ENCODE peak calls at places on chromosomes 13 and 19, in ten cellular contexts. P, B, K, C, V, R, T, S, Z and A are unnamed samples.

GRCh38 chr13:46265292-46265691 is 53.6 kb downstream of the LRRC63 start:
- DNase-seq in P (no peak), T (no peak), S (no peak), K (no peak), C (no peak), R (no peak), V (no peak), B (no peak), Z (no peak), A (no peak)

GRCh38 chr13:21060063-21060826 is 1.1 kb downstream of the LATS2 start:
- DNase-seq in V (peak), P (peak), C (peak), R (peak), Z (peak), S (peak), T (peak), K (no peak), B (peak), A (peak)

GRCh38 chr13:21934309-21934708 is 263.4 kb downstream of the FGF9 start:
- DNase-seq in Z (no peak), V (no peak), B (no peak), S (no peak), K (no peak), R (no peak), T (no peak), C (no peak), P (no peak), A (no peak)

GRCh38 chr19:44512326-44513298 is 12.3 kb upstream of the ZNF180 start:
- DNase-seq in S (no peak), V (peak), Z (no peak), R (peak), P (no peak), C (peak), K (no peak), B (peak), T (no peak), A (no peak)

GRCh38 chr13:35164324-35164932 is 222.4 kb downstream of the NBEA start:
- DNase-seq in B (peak), C (peak), P (no peak), Z (no peak), V (no peak), K (no peak), S (no peak), T (no peak), R (no peak), A (no peak)

GRCh38 chr19:45231891-45232290 is 13.3 kb downstream of the EXOC3L2 start:
- DNase-seq in V (no peak), Z (no peak), C (no peak), K (no peak), R (no peak), T (no peak), S (no peak), B (no peak), P (no peak), A (no peak)

GRCh38 chr13:91270031-91270430 is 77.5 kb upstream of the MIR17HG start:
- DNase-seq in B (peak), V (no peak), K (no peak), C (no peak), Z (no peak), S (no peak), T (no peak), P (no peak), R (no peak), A (no peak)

GRCh38 chr19:48969276-48970138 is 4.4 kb downstream of the FTL start:
- DNase-seq in B (no peak), C (no peak), Z (no peak), V (no peak), K (no peak), S (no peak), P (no peak), R (peak), T (no peak), A (no peak)

GRCh38 chr13:102900193-102900608 is 54.4 kb downstream of the ERCC5 start:
- DNase-seq in R (no peak), P (no peak), C (no peak), S (no peak), K (no peak), T (no peak), B (no peak), V (no peak), Z (no peak), A (no peak)

GRCh38 chr19:48746738-48747575 is at the start of gene IZUMO1:
- DNase-seq in B (peak), P (peak), T (peak), K (no peak), V (peak), C (peak), R (peak), Z (peak), S (peak), A (peak)

GRCh38 chr13:93857126-93857525 is 622.4 kb downstream of the DCT start:
- DNase-seq in B (no peak), R (no peak), P (no peak), T (no peak), K (no peak), V (no peak), Z (no peak), C (peak), S (no peak), A (no peak)

GRCh38 chr19:15781659-15782058 is 5.8 kb upstream of the OR10H5 start:
- DNase-seq in S (no peak), R (no peak), C (no peak), B (no peak), V (no peak), P (no peak), K (no peak), T (no peak), Z (no peak), A (no peak)

GRCh38 chr19:39110263-39110967 is 15.2 kb upstream of the PAK4 start:
- DNase-seq in C (no peak), B (peak), T (peak), P (peak), S (peak), K (no peak), V (peak), R (peak), Z (peak), A (peak)

GRCh38 chr13:98576215-98576945 is 527 bp downstream of the STK24 start:
- DNase-seq in V (no peak), S (peak), C (no peak), T (peak), B (peak), Z (peak), R (peak), P (peak), K (no peak), A (peak)

GRCh38 chr19:2014081-2014693 is 1.3 kb downstream of the BTBD2 start:
- DNase-seq in R (no peak), C (no peak), T (no peak), B (no peak), K (no peak), P (no peak), S (peak), Z (no peak), V (no peak), A (no peak)

GRCh38 chr13:19172007-19172646 is 9.5 kb downstream of the TUBA3C start:
- DNase-seq in V (no peak), C (no peak), P (no peak), Z (no peak), S (no peak), K (no peak), R (no peak), B (no peak), T (no peak), A (no peak)

GRCh38 chr19:39128511-39129079 is 3.0 kb downstream of the PAK4 start:
- DNase-seq in R (no peak), C (no peak), Z (no peak), P (no peak), S (no peak), V (no peak), B (no peak), K (no peak), T (no peak), A (no peak)

GRCh38 chr19:310141-310651 is 19.0 kb upstream of the PLPP2 start:
- DNase-seq in K (no peak), V (no peak), S (no peak), C (no peak), B (peak), P (no peak), Z (no peak), R (no peak), T (peak), A (no peak)

GRCh38 chr13:36918246-36919060 is 1.6 kb downstream of the SMAD9 start:
- DNase-seq in Z (no peak), R (no peak), V (no peak), B (peak), K (no peak), C (peak), S (no peak), T (no peak), P (peak), A (no peak)

GRCh38 chr13:42109957-42110356 is 61.5 kb downstream of the DGKH start:
- DNase-seq in K (no peak), R (no peak), S (no peak), B (no peak), C (no peak), T (no peak), V (no peak), P (no peak), Z (no peak), A (no peak)

DNA sequence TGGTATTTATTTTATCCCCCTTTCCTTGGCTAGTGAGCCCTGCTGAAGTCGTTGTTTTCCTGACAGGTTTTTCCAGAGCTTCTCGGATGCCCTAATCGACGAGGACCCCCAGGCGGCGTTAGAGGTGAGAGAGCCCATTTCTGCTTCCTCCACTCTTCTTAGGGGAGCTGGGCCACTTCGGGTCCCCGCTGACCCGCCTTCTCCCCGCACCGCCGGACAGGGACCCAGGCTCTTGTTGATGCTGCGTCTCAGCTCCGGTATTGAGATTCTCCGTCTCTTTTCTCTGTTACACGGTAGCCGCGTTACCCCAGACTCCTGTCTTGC is 306 bp downstream of the SUGT1 start:
- DNase-seq in R (no peak), P (no peak), V (no peak), C (no peak), T (no peak), K (no peak), Z (no peak), S (no peak), B (no peak), A (no peak)
- TF ChIP-seq CTCF in R (no peak), P (no peak), V (no peak), C (no peak), T (no peak), K (no peak), Z (no peak), S (peak), B (no peak), A (no peak)

GRCh38 chr19:7505682-7506384 is 10.1 kb upstream of the ZNF358 start:
- DNase-seq in R (peak), K (no peak), Z (no peak), T (no peak), C (no peak), P (no peak), S (no peak), V (peak), B (no peak), A (no peak)
- TF ChIP-seq POLR2A in R (no peak), K (no peak), Z (no peak), T (no peak), C (no peak), P (no peak), S (no peak), V (no peak), B (no peak), A (no peak)

GRCh38 chr19:35505956-35506355 is 7.5 kb downstream of the DMKN start:
- DNase-seq in T (no peak), C (no peak), Z (no peak), S (no peak), V (no peak), K (no peak), R (no peak), B (no peak), P (no peak), A (no peak)
- H3K4me3 ChIP-seq in T (no peak), C (no peak), Z (no peak), S (no peak), V (no peak), K (no peak), R (no peak), B (no peak), P (no peak), A (no peak)

GRCh38 chr19:6481541-6482342 is at the start of gene DENND1C:
- DNase-seq in Z (peak), V (peak), S (no peak), B (peak), T (peak), P (peak), C (no peak), R (peak), K (peak), A (no peak)
- TF ChIP-seq CTCF in Z (peak), V (peak), S (no peak), B (peak), T (no peak), P (peak), C (peak), R (no peak), K (no peak), A (no peak)

GRCh38 chr19:56321981-56322558 is 7.4 kb upstream of the ZSCAN5A start:
- DNase-seq in C (no peak), T (no peak), V (no peak), S (no peak), K (no peak), Z (peak), P (no peak), R (no peak), B (no peak), A (no peak)

GRCh38 chr19:56317749-56318148 is 3.1 kb upstream of the ZSCAN5A start:
- DNase-seq in B (no peak), R (no peak), Z (no peak), C (no peak), S (no peak), T (no peak), V (no peak), P (no peak), K (no peak), A (no peak)

GRCh38 chr19:56324425-56324824 is 9.8 kb upstream of the ZSCAN5A start:
- DNase-seq in B (no peak), P (no peak), R (no peak), K (no peak), V (no peak), C (no peak), T (no peak), Z (no peak), S (no peak), A (no peak)

GRCh38 chr19:56316728-56317127 is 2.1 kb upstream of the ZSCAN5A start:
- DNase-seq in S (no peak), B (no peak), Z (no peak), R (no peak), T (no peak), C (no peak), P (no peak), V (no peak), K (no peak), A (no peak)

GRCh38 chr19:56321254-56321980 is 6.8 kb upstream of the ZSCAN5A start:
- DNase-seq in S (no peak), C (no peak), R (no peak), K (no peak), V (no peak), P (no peak), Z (no peak), B (no peak), T (no peak), A (no peak)
- TF ChIP-seq POLR2A in S (no peak), C (no peak), R (no peak), K (no peak), V (no peak), P (no peak), Z (no peak), B (no peak), T (no peak), A (no peak)

GRCh38 chr19:17557461-17557860 is 2.0 kb downstream of the COLGALT1 start:
- DNase-seq in K (no peak), C (no peak), T (no peak), B (no peak), P (peak), V (no peak), R (no peak), Z (peak), S (no peak), A (no peak)
- H3K4me3 ChIP-seq in K (no peak), C (no peak), T (peak), B (no peak), P (peak), V (no peak), R (no peak), Z (no peak), S (no peak), A (no peak)

GRCh38 chr19:31386806-31387205 is 37.6 kb upstream of the TSHZ3 start:
- DNase-seq in P (no peak), K (no peak), R (no peak), Z (no peak), B (no peak), C (no peak), V (no peak), T (no peak), S (no peak), A (no peak)
- TF ChIP-seq CTCF in P (no peak), K (no peak), R (no peak), Z (no peak), B (no peak), C (no peak), V (no peak), T (no peak), S (no peak), A (no peak)